ENCODE peak calls at places on chromosomes 3 and 15, in four cellular contexts. L is upper lobe of right lung, A is mucosa of descending colon, T is pancreas. R is an unnamed sample. For H3K36me3, the result is how much of the 10 kb centered on the place peaks cover.

GRCh38 chr3:186772886-186773417 is 10.4 kb upstream of the EIF4A2 start:
- DNase-seq in L (peak), A (peak), T (peak), R (peak)

GRCh38 chr3:86929046-86929445 is 61.9 kb downstream of the VGLL3 start:
- DNase-seq in L (no peak), A (no peak), T (no peak), R (no peak)

GRCh38 chr3:25472747-25473146 is 44.7 kb downstream of the RARB start:
- DNase-seq in L (no peak), A (no peak), T (no peak), R (no peak)

GRCh38 chr15:41263891-41264351 is 32.9 kb downstream of the CHP1 start:
- DNase-seq in L (no peak), A (no peak), T (no peak), R (no peak)

GRCh38 chr15:69509131-69509530 is 56.5 kb downstream of the RPLP1 start:
- DNase-seq in L (no peak), A (no peak), T (no peak), R (no peak)

GRCh38 chr3:9037113-9037715 is 73.9 kb upstream of the RAD18 start:
- DNase-seq in L (no peak), A (no peak), T (no peak), R (no peak)

GRCh38 chr3:129794319-129795201 is 99.0 kb downstream of the TMCC1 start:
- DNase-seq in L (peak), A (peak), T (peak), R (peak)

GRCh38 chr3:183613366-183614293 is 21.8 kb upstream of the KLHL24 start:
- DNase-seq in L (no peak), A (no peak), T (no peak), R (no peak)

GRCh38 chr3:16828815-16829214 is 55.9 kb upstream of the PLCL2 start:
- DNase-seq in L (no peak), A (peak), T (peak), R (no peak)

GRCh38 chr3:30142946-30143345 is 463.5 kb upstream of the TGFBR2 start:
- DNase-seq in L (no peak), A (no peak), T (no peak), R (no peak)

GRCh38 chr3:15982667-15983145 is 184.9 kb upstream of the ANKRD28 start:
- DNase-seq in L (no peak), A (no peak), T (no peak), R (no peak)

GRCh38 chr15:74892313-74892712 is 2.5 kb downstream of the MPI start:
- DNase-seq in L (no peak), A (peak), T (peak), R (no peak)
- TF ChIP-seq CTCF in L (no peak), A (no peak), T (no peak), R (no peak)

GRCh38 chr3:58153371-58153770 is 57.4 kb downstream of the DNASE1L3 start:
- DNase-seq in L (peak), A (no peak), T (no peak), R (no peak)
- H3K36me3 ChIP-seq in L (half or more), A (under half), T (half or more), R (under half)

GRCh38 chr3:46844851-46845250 is 18.4 kb downstream of the MYL3 start:
- DNase-seq in L (peak), A (no peak), T (no peak), R (no peak)

GRCh38 chr3:46846624-46847542 is 16.4 kb downstream of the MYL3 start:
- DNase-seq in L (peak), A (no peak), T (no peak), R (no peak)

GRCh38 chr3:46844397-46844796 is 18.8 kb downstream of the MYL3 start:
- DNase-seq in L (no peak), A (no peak), T (no peak), R (no peak)

GRCh38 chr3:46845397-46845859 is 17.8 kb downstream of the MYL3 start:
- DNase-seq in L (peak), A (no peak), T (no peak), R (no peak)

DNA sequence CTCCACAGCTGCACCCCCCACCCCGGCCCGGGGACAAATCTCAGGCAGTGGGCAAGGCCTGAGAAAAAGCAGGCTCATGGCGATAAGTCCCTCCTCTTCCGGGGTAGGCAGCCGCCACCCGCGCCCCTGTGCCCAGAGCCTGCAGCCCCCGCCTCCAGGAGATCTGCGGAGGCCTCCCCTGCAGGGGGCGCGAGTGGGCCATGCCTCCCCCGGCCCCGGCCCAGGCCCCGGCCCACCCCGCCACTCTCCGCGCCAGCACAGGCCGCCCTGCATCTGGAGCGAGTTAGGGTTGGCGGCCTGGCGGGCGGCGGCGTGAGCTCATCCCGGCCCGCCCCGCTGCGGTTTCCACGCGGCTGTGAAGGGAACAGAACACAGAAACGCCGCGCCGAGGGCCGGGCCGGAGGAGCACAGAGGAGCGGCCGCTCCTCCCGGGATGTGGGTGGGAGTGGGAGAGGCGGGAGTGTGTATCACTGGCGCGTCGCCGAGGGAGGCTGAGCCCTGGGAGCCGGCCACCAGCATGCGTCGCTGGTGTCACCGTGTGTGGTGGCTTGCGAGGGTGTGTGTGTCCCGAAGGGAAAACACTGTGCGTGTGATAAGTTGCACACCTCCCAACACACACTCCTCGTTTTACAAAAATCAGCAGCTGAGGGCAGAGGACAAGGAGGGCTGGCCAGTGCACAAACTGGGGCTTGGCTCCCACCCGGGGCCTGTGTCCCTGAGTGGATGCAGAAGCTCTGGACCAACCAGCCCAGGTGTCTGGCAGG is 17.2 kb downstream of the MYL3 start:
- DNase-seq in L (peak), A (peak), T (peak), R (peak)
- TF ChIP-seq CTCF in L (peak), A (no peak), T (peak), R (peak)

GRCh38 chr3:119891944-119892721 is 110.2 kb downstream of the NR1I2 start:
- DNase-seq in L (no peak), A (no peak), T (peak), R (peak)
- H3K36me3 ChIP-seq in L (under half), A (under half), T (under half), R (under half)

GRCh38 chr3:71689305-71689704 is 35.9 kb downstream of the EIF4E3 start:
- DNase-seq in L (no peak), A (no peak), T (no peak), R (no peak)
- TF ChIP-seq CTCF in L (no peak), A (no peak), T (no peak), R (no peak)

GRCh38 chr15:80576519-80577090 is 118.5 kb upstream of the ABHD17C start:
- DNase-seq in L (peak), A (no peak), T (no peak), R (no peak)

GRCh38 chr15:80579611-80580010 is 115.5 kb upstream of the ABHD17C start:
- DNase-seq in L (no peak), A (no peak), T (no peak), R (no peak)

GRCh38 chr15:80578871-80579270 is 116.2 kb upstream of the ABHD17C start:
- DNase-seq in L (peak), A (no peak), T (no peak), R (no peak)

GRCh38 chr15:80577552-80578205 is 117.4 kb upstream of the ABHD17C start:
- DNase-seq in L (peak), A (no peak), T (no peak), R (no peak)

DNA sequence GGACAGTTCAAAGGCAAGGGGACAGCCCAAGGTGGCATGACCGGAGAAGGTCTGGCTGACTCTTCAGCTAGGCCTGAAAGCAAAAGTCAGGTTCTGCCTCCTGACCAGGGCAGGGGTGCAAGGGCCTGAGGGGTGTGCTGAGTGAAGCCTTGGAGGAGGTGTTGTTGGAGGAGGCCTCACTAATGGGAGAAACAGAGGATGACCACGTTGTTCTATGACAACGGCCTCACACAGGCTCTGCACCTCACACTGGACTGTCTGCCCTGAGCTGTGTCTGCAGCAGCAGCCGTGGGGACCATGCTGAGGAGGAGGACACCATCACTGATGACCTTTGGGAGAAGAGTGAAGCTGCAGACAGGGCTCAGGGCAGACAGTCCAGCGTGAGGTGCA is 116.9 kb upstream of the ABHD17C start:
- DNase-seq in L (no peak), A (no peak), T (no peak), R (no peak)
- H3K36me3 ChIP-seq in L (under half), A (under half), T (under half), R (under half)

R was measured in GM06990.